ENCODE peak calls at places on chromosomes 2 and 18, in eight cellular contexts. One of them, this sample, is unnamed.

GRCh38 chr2:23564618-23564967 is 179.6 kb downstream of the KLHL29 start:
- DNase-seq in HepG2: no peak
- DNase-seq in right atrium auricular region: peak
- DNase-seq in GM12865: no peak
- DNase-seq in mammary epithelial cell: peak
- DNase-seq in cardiac muscle cell: no peak
- DNase-seq in lower lobe of right lung: no peak
- DNase-seq in foreskin fibroblast: peak
- DNase-seq in this sample: no peak

GRCh38 chr2:168243061-168243460 is 4.3 kb downstream of the STK39 start:
- DNase-seq in HepG2: no peak
- DNase-seq in right atrium auricular region: no peak
- DNase-seq in GM12865: no peak
- DNase-seq in mammary epithelial cell: no peak
- DNase-seq in cardiac muscle cell: no peak
- DNase-seq in lower lobe of right lung: no peak
- DNase-seq in foreskin fibroblast: no peak
- DNase-seq in this sample: no peak

GRCh38 chr2:141392517-141393213 is 738.2 kb downstream of the LRP1B start:
- DNase-seq in HepG2: peak
- DNase-seq in right atrium auricular region: no peak
- DNase-seq in GM12865: no peak
- DNase-seq in mammary epithelial cell: no peak
- DNase-seq in cardiac muscle cell: no peak
- DNase-seq in lower lobe of right lung: no peak
- DNase-seq in foreskin fibroblast: peak
- DNase-seq in this sample: no peak

GRCh38 chr2:229392214-229392613 is 121.1 kb upstream of the PID1 start:
- DNase-seq in HepG2: no peak
- DNase-seq in right atrium auricular region: no peak
- DNase-seq in GM12865: no peak
- DNase-seq in mammary epithelial cell: no peak
- DNase-seq in cardiac muscle cell: no peak
- DNase-seq in lower lobe of right lung: no peak
- DNase-seq in foreskin fibroblast: peak
- DNase-seq in this sample: no peak

GRCh38 chr2:163198972-163199371 is 360.4 kb upstream of the KCNH7 start:
- DNase-seq in HepG2: no peak
- DNase-seq in right atrium auricular region: no peak
- DNase-seq in GM12865: no peak
- DNase-seq in mammary epithelial cell: no peak
- DNase-seq in cardiac muscle cell: no peak
- DNase-seq in lower lobe of right lung: no peak
- DNase-seq in foreskin fibroblast: no peak
- DNase-seq in this sample: no peak

GRCh38 chr2:118604831-118605230 is 242.6 kb downstream of the EN1 start:
- DNase-seq in HepG2: no peak
- DNase-seq in right atrium auricular region: no peak
- DNase-seq in GM12865: no peak
- DNase-seq in mammary epithelial cell: no peak
- DNase-seq in cardiac muscle cell: peak
- DNase-seq in lower lobe of right lung: no peak
- DNase-seq in foreskin fibroblast: no peak
- DNase-seq in this sample: no peak

GRCh38 chr2:237488901-237489860 is 2.1 kb downstream of the MLPH start:
- DNase-seq in HepG2: no peak
- DNase-seq in right atrium auricular region: no peak
- DNase-seq in GM12865: no peak
- DNase-seq in mammary epithelial cell: peak
- DNase-seq in cardiac muscle cell: no peak
- DNase-seq in lower lobe of right lung: no peak
- DNase-seq in foreskin fibroblast: peak
- DNase-seq in this sample: no peak

GRCh38 chr18:58143391-58143790 is 99.4 kb downstream of the NEDD4L start:
- DNase-seq in HepG2: no peak
- DNase-seq in right atrium auricular region: no peak
- DNase-seq in GM12865: no peak
- DNase-seq in mammary epithelial cell: no peak
- DNase-seq in cardiac muscle cell: no peak
- DNase-seq in lower lobe of right lung: no peak
- DNase-seq in foreskin fibroblast: peak
- DNase-seq in this sample: no peak

GRCh38 chr2:219596954-219597551 is 604 bp upstream of the STK11IP start:
- DNase-seq in HepG2: peak
- DNase-seq in right atrium auricular region: no peak
- DNase-seq in GM12865: no peak
- DNase-seq in mammary epithelial cell: no peak
- DNase-seq in cardiac muscle cell: no peak
- DNase-seq in lower lobe of right lung: no peak
- DNase-seq in foreskin fibroblast: peak
- DNase-seq in this sample: no peak

GRCh38 chr2:219597552-219598307 is at the start of gene STK11IP:
- DNase-seq in HepG2: peak
- DNase-seq in right atrium auricular region: peak
- DNase-seq in GM12865: peak
- DNase-seq in mammary epithelial cell: peak
- DNase-seq in cardiac muscle cell: peak
- DNase-seq in lower lobe of right lung: peak
- DNase-seq in foreskin fibroblast: peak
- DNase-seq in this sample: peak

GRCh38 chr2:219593154-219593553 is 4.5 kb upstream of the STK11IP start:
- DNase-seq in HepG2: no peak
- DNase-seq in right atrium auricular region: no peak
- DNase-seq in GM12865: no peak
- DNase-seq in mammary epithelial cell: no peak
- DNase-seq in cardiac muscle cell: no peak
- DNase-seq in lower lobe of right lung: no peak
- DNase-seq in foreskin fibroblast: no peak
- DNase-seq in this sample: no peak

GRCh38 chr2:219592721-219593120 is 4.9 kb upstream of the STK11IP start:
- DNase-seq in HepG2: no peak
- DNase-seq in right atrium auricular region: no peak
- DNase-seq in GM12865: no peak
- DNase-seq in mammary epithelial cell: no peak
- DNase-seq in cardiac muscle cell: no peak
- DNase-seq in lower lobe of right lung: no peak
- DNase-seq in foreskin fibroblast: peak
- DNase-seq in this sample: no peak

GRCh38 chr2:219595250-219595649 is 2.4 kb upstream of the STK11IP start:
- DNase-seq in HepG2: peak
- DNase-seq in right atrium auricular region: no peak
- DNase-seq in GM12865: no peak
- DNase-seq in mammary epithelial cell: no peak
- DNase-seq in cardiac muscle cell: peak
- DNase-seq in lower lobe of right lung: no peak
- DNase-seq in foreskin fibroblast: no peak
- DNase-seq in this sample: no peak
- TF ChIP-seq CTCF in HepG2: peak
- TF ChIP-seq CTCF in right atrium auricular region: no peak
- TF ChIP-seq CTCF in GM12865: no peak
- TF ChIP-seq CTCF in mammary epithelial cell: no peak
- TF ChIP-seq CTCF in cardiac muscle cell: no peak
- TF ChIP-seq CTCF in lower lobe of right lung: no peak
- TF ChIP-seq CTCF in foreskin fibroblast: no peak
- TF ChIP-seq CTCF in this sample: peak

GRCh38 chr18:36067118-36067957 is at the start of gene RPRD1A:
- DNase-seq in HepG2: peak
- DNase-seq in right atrium auricular region: peak
- DNase-seq in GM12865: peak
- DNase-seq in mammary epithelial cell: peak
- DNase-seq in cardiac muscle cell: peak
- DNase-seq in lower lobe of right lung: peak
- DNase-seq in foreskin fibroblast: peak
- DNase-seq in this sample: peak

GRCh38 chr18:36058674-36059073 is 8.7 kb downstream of the RPRD1A start:
- DNase-seq in HepG2: no peak
- DNase-seq in right atrium auricular region: no peak
- DNase-seq in GM12865: no peak
- DNase-seq in mammary epithelial cell: no peak
- DNase-seq in cardiac muscle cell: no peak
- DNase-seq in lower lobe of right lung: no peak
- DNase-seq in foreskin fibroblast: no peak
- DNase-seq in this sample: no peak

GRCh38 chr18:36066731-36067117 is 635 bp downstream of the RPRD1A start:
- DNase-seq in HepG2: no peak
- DNase-seq in right atrium auricular region: no peak
- DNase-seq in GM12865: no peak
- DNase-seq in mammary epithelial cell: no peak
- DNase-seq in cardiac muscle cell: no peak
- DNase-seq in lower lobe of right lung: no peak
- DNase-seq in foreskin fibroblast: no peak
- DNase-seq in this sample: no peak

GRCh38 chr18:36066001-36066400 is 1.4 kb downstream of the RPRD1A start:
- DNase-seq in HepG2: no peak
- DNase-seq in right atrium auricular region: no peak
- DNase-seq in GM12865: no peak
- DNase-seq in mammary epithelial cell: no peak
- DNase-seq in cardiac muscle cell: no peak
- DNase-seq in lower lobe of right lung: no peak
- DNase-seq in foreskin fibroblast: peak
- DNase-seq in this sample: no peak

GRCh38 chr18:36064027-36064808 is 3.1 kb downstream of the RPRD1A start:
- DNase-seq in HepG2: no peak
- DNase-seq in right atrium auricular region: no peak
- DNase-seq in GM12865: no peak
- DNase-seq in mammary epithelial cell: no peak
- DNase-seq in cardiac muscle cell: no peak
- DNase-seq in lower lobe of right lung: no peak
- DNase-seq in foreskin fibroblast: no peak
- DNase-seq in this sample: no peak
- H3K4me3 ChIP-seq in HepG2: no peak
- H3K4me3 ChIP-seq in right atrium auricular region: no peak
- H3K4me3 ChIP-seq in GM12865: no peak
- H3K4me3 ChIP-seq in mammary epithelial cell: no peak
- H3K4me3 ChIP-seq in cardiac muscle cell: no peak
- H3K4me3 ChIP-seq in lower lobe of right lung: no peak
- H3K4me3 ChIP-seq in foreskin fibroblast: no peak
- H3K4me3 ChIP-seq in this sample: no peak

GRCh38 chr18:53148056-53148574 is 808.1 kb downstream of the DCC start:
- DNase-seq in HepG2: no peak
- DNase-seq in right atrium auricular region: no peak
- DNase-seq in GM12865: no peak
- DNase-seq in mammary epithelial cell: no peak
- DNase-seq in cardiac muscle cell: no peak
- DNase-seq in lower lobe of right lung: no peak
- DNase-seq in foreskin fibroblast: no peak
- DNase-seq in this sample: no peak

GRCh38 chr18:53153800-53154199 is 813.8 kb downstream of the DCC start:
- DNase-seq in HepG2: no peak
- DNase-seq in right atrium auricular region: no peak
- DNase-seq in GM12865: no peak
- DNase-seq in mammary epithelial cell: no peak
- DNase-seq in cardiac muscle cell: no peak
- DNase-seq in lower lobe of right lung: no peak
- DNase-seq in foreskin fibroblast: no peak
- DNase-seq in this sample: no peak

GRCh38 chr18:53147472-53147871 is 807.5 kb downstream of the DCC start:
- DNase-seq in HepG2: no peak
- DNase-seq in right atrium auricular region: no peak
- DNase-seq in GM12865: no peak
- DNase-seq in mammary epithelial cell: no peak
- DNase-seq in cardiac muscle cell: no peak
- DNase-seq in lower lobe of right lung: no peak
- DNase-seq in foreskin fibroblast: no peak
- DNase-seq in this sample: no peak

GRCh38 chr18:53152478-53152877 is 812.5 kb downstream of the DCC start:
- DNase-seq in HepG2: no peak
- DNase-seq in right atrium auricular region: no peak
- DNase-seq in GM12865: no peak
- DNase-seq in mammary epithelial cell: no peak
- DNase-seq in cardiac muscle cell: peak
- DNase-seq in lower lobe of right lung: no peak
- DNase-seq in foreskin fibroblast: no peak
- DNase-seq in this sample: no peak

DNA sequence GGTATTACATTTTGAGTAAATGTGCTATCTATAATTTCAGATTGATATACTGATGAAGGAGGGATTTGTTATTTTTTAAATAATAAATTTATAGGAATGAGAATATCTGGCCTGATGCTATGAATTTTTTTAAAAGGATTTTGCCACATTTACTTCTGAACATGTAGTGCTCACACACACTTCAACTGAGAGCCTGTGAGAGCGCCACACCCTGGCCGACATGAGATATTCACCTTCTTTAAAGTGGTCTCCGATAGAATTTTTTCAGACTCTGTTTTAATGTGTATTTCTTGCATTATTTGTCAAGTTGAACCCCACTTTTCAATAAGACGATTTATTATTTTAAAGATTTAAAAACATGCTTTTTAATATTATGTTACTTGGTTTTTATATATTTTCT is 813.3 kb downstream of the DCC start:
- DNase-seq in HepG2: peak
- DNase-seq in right atrium auricular region: no peak
- DNase-seq in GM12865: peak
- DNase-seq in mammary epithelial cell: no peak
- DNase-seq in cardiac muscle cell: peak
- DNase-seq in lower lobe of right lung: no peak
- DNase-seq in foreskin fibroblast: no peak
- DNase-seq in this sample: no peak
- TF ChIP-seq CTCF in HepG2: peak
- TF ChIP-seq CTCF in right atrium auricular region: peak
- TF ChIP-seq CTCF in GM12865: peak
- TF ChIP-seq CTCF in mammary epithelial cell: peak
- TF ChIP-seq CTCF in cardiac muscle cell: peak
- TF ChIP-seq CTCF in lower lobe of right lung: peak
- TF ChIP-seq CTCF in foreskin fibroblast: no peak
- TF ChIP-seq CTCF in this sample: peak

GRCh38 chr2:6865346-6866238 is at the start of gene CMPK2:
- DNase-seq in HepG2: peak
- DNase-seq in right atrium auricular region: no peak
- DNase-seq in GM12865: peak
- DNase-seq in mammary epithelial cell: peak
- DNase-seq in cardiac muscle cell: peak
- DNase-seq in lower lobe of right lung: peak
- DNase-seq in foreskin fibroblast: peak
- DNase-seq in this sample: no peak

GRCh38 chr2:6864938-6865345 is 765 bp downstream of the CMPK2 start:
- DNase-seq in HepG2: no peak
- DNase-seq in right atrium auricular region: no peak
- DNase-seq in GM12865: no peak
- DNase-seq in mammary epithelial cell: no peak
- DNase-seq in cardiac muscle cell: no peak
- DNase-seq in lower lobe of right lung: peak
- DNase-seq in foreskin fibroblast: peak
- DNase-seq in this sample: no peak

GRCh38 chr2:6863792-6864191 is 1.9 kb downstream of the CMPK2 start:
- DNase-seq in HepG2: no peak
- DNase-seq in right atrium auricular region: no peak
- DNase-seq in GM12865: no peak
- DNase-seq in mammary epithelial cell: no peak
- DNase-seq in cardiac muscle cell: peak
- DNase-seq in lower lobe of right lung: no peak
- DNase-seq in foreskin fibroblast: peak
- DNase-seq in this sample: no peak

GRCh38 chr2:6866239-6866745 is 585 bp upstream of the CMPK2 start:
- DNase-seq in HepG2: peak
- DNase-seq in right atrium auricular region: no peak
- DNase-seq in GM12865: peak
- DNase-seq in mammary epithelial cell: peak
- DNase-seq in cardiac muscle cell: peak
- DNase-seq in lower lobe of right lung: no peak
- DNase-seq in foreskin fibroblast: peak
- DNase-seq in this sample: no peak

DNA sequence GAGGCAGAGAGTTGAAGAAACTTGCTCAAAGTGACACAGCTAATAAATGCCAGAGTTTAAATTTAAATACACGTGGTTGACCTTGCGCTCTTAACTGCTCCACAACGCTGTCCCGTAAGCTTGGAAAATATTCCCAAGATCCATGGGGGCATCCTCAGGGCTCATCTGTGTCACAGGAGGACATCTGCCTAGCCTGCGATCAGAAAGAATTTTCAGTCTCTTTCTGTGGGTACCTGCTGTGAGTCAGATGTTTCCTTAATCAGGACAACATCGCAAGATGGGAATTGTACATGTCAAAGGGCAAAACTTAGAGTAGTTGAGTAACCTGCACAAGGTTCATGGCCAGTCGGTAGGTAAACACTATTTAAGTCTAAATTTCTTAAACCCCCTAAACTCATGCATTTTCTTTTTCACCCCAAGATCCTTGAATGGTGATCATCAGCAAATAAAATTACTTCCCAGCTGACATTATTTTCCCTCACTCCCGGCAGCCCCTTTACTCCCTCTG is 1.4 kb downstream of the CMPK2 start:
- DNase-seq in HepG2: no peak
- DNase-seq in right atrium auricular region: no peak
- DNase-seq in GM12865: no peak
- DNase-seq in mammary epithelial cell: no peak
- DNase-seq in cardiac muscle cell: no peak
- DNase-seq in lower lobe of right lung: no peak
- DNase-seq in foreskin fibroblast: no peak
- DNase-seq in this sample: no peak
- H3K4me3 ChIP-seq in HepG2: no peak
- H3K4me3 ChIP-seq in right atrium auricular region: peak
- H3K4me3 ChIP-seq in GM12865: peak
- H3K4me3 ChIP-seq in mammary epithelial cell: no peak
- H3K4me3 ChIP-seq in cardiac muscle cell: no peak
- H3K4me3 ChIP-seq in lower lobe of right lung: peak
- H3K4me3 ChIP-seq in foreskin fibroblast: no peak
- H3K4me3 ChIP-seq in this sample: peak

This sample was measured in GM12864.